ENCODE peak calls at places on chromosomes 2 and 18, in nine cellular contexts. Q is GM23338; Y is posterior cingulate gyrus; I is bronchial epithelial cell; C is occipital lobe; U is T1000; F is mesothelial cell of epicardium; B is CD4-positive, alpha-beta memory T cell; N is astrocyte of the spinal cord. O is an unnamed sample.

GRCh38 chr18:73829146-73829545 is 318.5 kb downstream of the FBXO15 start:
- DNase-seq in F (no peak), C (no peak), N (no peak), B (no peak), I (no peak), U (no peak), Y (no peak), Q (no peak), O (no peak)

GRCh38 chr2:231655494-231656408 is 52.6 kb upstream of the PTMA start:
- DNase-seq in U (no peak), C (no peak), B (no peak), Y (no peak), Q (peak), N (no peak), F (no peak), I (no peak), O (no peak)

GRCh38 chr2:236544362-236544761 is 25.3 kb upstream of the ACKR3 start:
- DNase-seq in N (no peak), I (no peak), Q (no peak), F (no peak), U (no peak), B (no peak), Y (no peak), C (no peak), O (no peak)

GRCh38 chr2:12314119-12314735 is 402.5 kb upstream of the TRIB2 start:
- DNase-seq in U (no peak), I (no peak), Y (no peak), Q (peak), C (no peak), F (no peak), B (no peak), N (no peak), O (no peak)

GRCh38 chr2:187749804-187750431 is 195.7 kb upstream of the TFPI start:
- DNase-seq in F (no peak), Y (no peak), N (no peak), B (no peak), Q (no peak), U (no peak), C (no peak), I (no peak), O (no peak)

GRCh38 chr18:70046796-70047195 is 99.1 kb upstream of the CD226 start:
- DNase-seq in U (no peak), Q (no peak), Y (no peak), F (no peak), I (peak), N (no peak), C (no peak), B (no peak), O (no peak)

GRCh38 chr2:119387381-119388129 is 20.8 kb downstream of the DBI start:
- DNase-seq in Y (peak), Q (peak), N (peak), B (no peak), F (no peak), U (no peak), C (peak), I (peak), O (no peak)

GRCh38 chr2:160561551-160562280 is 68.1 kb upstream of the RBMS1 start:
- DNase-seq in N (peak), U (no peak), Y (no peak), Q (no peak), B (no peak), C (no peak), F (no peak), I (peak), O (no peak)

GRCh38 chr18:3103576-3103975 is 90.6 kb upstream of the LPIN2 start:
- DNase-seq in I (no peak), N (no peak), C (no peak), B (no peak), Y (no peak), Q (no peak), F (no peak), U (no peak), O (no peak)